ENCODE peak calls at places on chromosome 2, in four cellular contexts. Z is upper lobe of left lung, V is HL-60, K is progenitor cell of endocrine pancreas. I is an unnamed sample.

GRCh38 chr2:25305809-25306208 is 35.9 kb downstream of the DNMT3A start:
- DNase-seq in Z (no peak), V (no peak), K (no peak), I (no peak)

GRCh38 chr2:119744335-119744939 is 15.3 kb upstream of the PTPN4 start:
- DNase-seq in Z (no peak), V (no peak), K (no peak), I (no peak)

GRCh38 chr2:64260817-64261216 is 116.6 kb upstream of the PELI1 start:
- DNase-seq in Z (no peak), V (peak), K (no peak), I (peak)

GRCh38 chr2:64541547-64541946 is 17.4 kb downstream of the AFTPH start:
- DNase-seq in Z (no peak), V (no peak), K (no peak), I (no peak)

GRCh38 chr2:20925265-20925889 is 102.5 kb upstream of the LDAH start:
- DNase-seq in Z (no peak), V (no peak), K (peak), I (no peak)

GRCh38 chr2:166088634-166089033 is 39.2 kb downstream of the SCN1A start:
- DNase-seq in Z (no peak), V (no peak), K (no peak), I (no peak)

GRCh38 chr2:9474361-9475117 is at the start of gene IAH1:
- DNase-seq in Z (peak), V (peak), K (peak), I (peak)

GRCh38 chr2:37895135-37895534 is 30.0 kb upstream of the RMDN2 start:
- DNase-seq in Z (no peak), V (peak), K (no peak), I (no peak)

GRCh38 chr2:48469731-48470130 is 60.2 kb upstream of the STON1 start:
- DNase-seq in Z (no peak), V (no peak), K (no peak), I (no peak)

GRCh38 chr2:31037058-31037457 is 101.2 kb downstream of the GALNT14 start:
- DNase-seq in Z (no peak), V (no peak), K (no peak), I (no peak)

GRCh38 chr2:96648306-96648705 is 5.7 kb downstream of the FER1L5 start:
- DNase-seq in Z (no peak), V (no peak), K (no peak), I (no peak)

GRCh38 chr2:104945866-104946265 is 92.0 kb downstream of the POU3F3 start:
- DNase-seq in Z (no peak), V (no peak), K (no peak), I (no peak)

GRCh38 chr2:12855508-12855907 is 138.8 kb downstream of the TRIB2 start:
- DNase-seq in Z (no peak), V (no peak), K (no peak), I (no peak)

GRCh38 chr2:204072443-204073324 is 136.1 kb downstream of the ICOS start:
- DNase-seq in Z (no peak), V (peak), K (peak), I (no peak)

GRCh38 chr2:175553944-175554343 is 372.4 kb upstream of the ATP5MC3 start:
- DNase-seq in Z (no peak), V (no peak), K (no peak), I (no peak)

GRCh38 chr2:171788316-171788993 is 101.2 kb downstream of the DYNC1I2 start:
- DNase-seq in Z (no peak), V (no peak), K (no peak), I (no peak)

GRCh38 chr2:237143676-237144440 is 58.2 kb downstream of the COPS8 start:
- DNase-seq in Z (no peak), V (no peak), K (no peak), I (no peak)

GRCh38 chr2:3986063-3986462 is 282.7 kb downstream of the DCDC2C start:
- DNase-seq in Z (no peak), V (no peak), K (no peak), I (no peak)

GRCh38 chr2:9235388-9236344 is 29.1 kb downstream of the ASAP2 start:
- DNase-seq in Z (peak), V (no peak), K (no peak), I (no peak)

GRCh38 chr2:52536929-52537460 is 1230.6 kb upstream of the CHAC2 start:
- DNase-seq in Z (no peak), V (no peak), K (no peak), I (no peak)

GRCh38 chr2:25405871-25406270 is 64.1 kb upstream of the DNMT3A start:
- DNase-seq in Z (no peak), V (no peak), K (no peak), I (no peak)

GRCh38 chr2:181124499-181124898 is 144.1 kb downstream of the UBE2E3 start:
- DNase-seq in Z (no peak), V (no peak), K (no peak), I (no peak)

GRCh38 chr2:1227289-1227900 is 185.9 kb upstream of the TPO start:
- DNase-seq in Z (peak), V (no peak), K (no peak), I (no peak)

GRCh38 chr2:60855989-60856669 is 25.2 kb upstream of the REL start:
- DNase-seq in Z (no peak), V (peak), K (no peak), I (no peak)

GRCh38 chr2:11534746-11535484 is 1.1 kb downstream of the GREB1 start:
- DNase-seq in Z (no peak), V (no peak), K (no peak), I (no peak)

GRCh38 chr2:220961461-220961860 is 610.6 kb downstream of the EPHA4 start:
- DNase-seq in Z (no peak), V (no peak), K (no peak), I (no peak)

GRCh38 chr2:57979158-57979557 is 67.4 kb upstream of the VRK2 start:
- DNase-seq in Z (no peak), V (no peak), K (no peak), I (no peak)

GRCh38 chr2:194725169-194725568 is 931.9 kb upstream of the SLC39A10 start:
- DNase-seq in Z (no peak), V (no peak), K (no peak), I (no peak)

GRCh38 chr2:38032946-38033345 is 43.0 kb downstream of the CYP1B1 start:
- DNase-seq in Z (no peak), V (no peak), K (no peak), I (no peak)

GRCh38 chr2:217795067-217795466 is 207.7 kb downstream of the TNS1 start:
- DNase-seq in Z (no peak), V (no peak), K (no peak), I (no peak)

GRCh38 chr2:201451330-201452057 is at the start of the genes STRADB and TRAK2:
- DNase-seq in Z (peak), V (peak), K (peak), I (peak)
- TF ChIP-seq CTCF in Z (peak), V (no peak), K (peak), I (no peak)

GRCh38 chr2:191228861-191229260 is 16.3 kb upstream of the MYO1B start:
- DNase-seq in Z (no peak), V (no peak), K (no peak), I (no peak)

GRCh38 chr2:191230174-191230573 is 15.0 kb upstream of the MYO1B start:
- DNase-seq in Z (no peak), V (no peak), K (no peak), I (no peak)

GRCh38 chr2:191234456-191234855 is 10.7 kb upstream of the MYO1B start:
- DNase-seq in Z (no peak), V (no peak), K (no peak), I (no peak)

GRCh38 chr2:191233533-191233932 is 11.7 kb upstream of the MYO1B start:
- DNase-seq in Z (no peak), V (no peak), K (no peak), I (no peak)

DNA sequence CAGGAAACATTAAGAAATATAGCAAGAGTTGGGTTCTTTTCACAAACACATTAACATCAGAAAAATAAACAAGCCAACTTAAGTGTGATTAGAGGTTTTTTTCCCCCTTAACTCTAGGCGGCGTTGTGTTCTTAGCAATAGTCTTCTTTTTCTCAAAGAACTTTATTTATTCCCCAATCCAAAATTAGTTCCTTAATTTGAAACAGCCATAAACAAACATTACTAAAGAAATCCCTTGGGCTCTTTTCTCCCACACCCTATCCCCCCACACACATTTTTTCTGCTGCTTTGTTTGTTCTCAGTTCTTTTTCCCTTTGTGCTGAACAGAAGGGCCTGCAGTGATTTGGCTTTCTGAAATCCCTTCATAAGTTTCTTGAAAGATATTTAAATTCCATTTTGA is 13.2 kb upstream of the MYO1B start:
- DNase-seq in Z (no peak), V (no peak), K (no peak), I (no peak)
- TF ChIP-seq CTCF in Z (no peak), V (no peak), K (peak), I (no peak)

DNA sequence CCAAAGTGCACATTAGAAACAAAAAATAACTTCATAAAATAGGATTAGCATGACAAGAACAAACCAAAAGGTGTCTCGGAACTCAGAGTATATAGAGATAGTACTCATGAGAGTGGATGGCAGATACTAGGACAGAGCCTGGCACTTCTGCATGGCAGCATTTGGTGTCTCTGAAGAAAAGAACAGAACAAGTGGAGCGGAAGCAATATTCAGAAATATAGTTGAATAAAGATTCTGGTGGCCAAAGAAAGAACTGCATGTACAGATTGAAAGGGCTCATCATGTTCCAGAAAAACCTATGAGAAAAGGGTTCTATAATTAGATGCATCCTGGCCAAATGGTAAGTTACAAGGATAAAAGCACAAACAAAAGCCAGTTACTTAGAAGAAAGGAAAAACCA is 90.9 kb downstream of the CCDC138 start:
- DNase-seq in Z (no peak), V (no peak), K (no peak), I (no peak)
- TF ChIP-seq CTCF in Z (no peak), V (no peak), K (no peak), I (no peak)

GRCh38 chr2:186554850-186555785 is 34.7 kb upstream of the ITGAV start:
- DNase-seq in Z (no peak), V (no peak), K (no peak), I (no peak)
- TF ChIP-seq CTCF in Z (no peak), V (no peak), K (no peak), I (no peak)

GRCh38 chr2:74249406-74250122 is 51.1 kb downstream of the MTHFD2 start:
- DNase-seq in Z (no peak), V (no peak), K (no peak), I (no peak)
- TF ChIP-seq CTCF in Z (no peak), V (no peak), K (no peak), I (no peak)

I was measured in activated B cell treated with CpG ODN at 0.5 μM for 24 hours.